ENCODE peak calls at places on chromosomes 7 and 10, in six cellular contexts. One of them, this sample, is unnamed.

GRCh38 chr10:102435529-102436233 is 3.3 kb upstream of the CUEDC2 start:
- DNase-seq in colonic mucosa: no peak
- DNase-seq in fibroblast of lung: no peak
- DNase-seq in T-cell: no peak
- DNase-seq in activated CD8-positive, alpha-beta memory T cell treated with anti-CD3 and anti-CD28 coated beads, Interleukin-2, amount 10 ng/mL, durations not matched to agents 7 days and 5 days: peak; percentile 79
- DNase-seq in brain microvascular endothelial cell: no peak
- DNase-seq in this sample: no peak

GRCh38 chr10:36452851-36453250 is 672.5 kb upstream of the ANKRD30A start:
- DNase-seq in colonic mucosa: no peak
- DNase-seq in fibroblast of lung: no peak
- DNase-seq in T-cell: no peak
- DNase-seq in activated CD8-positive, alpha-beta memory T cell treated with anti-CD3 and anti-CD28 coated beads, Interleukin-2, amount 10 ng/mL, durations not matched to agents 7 days and 5 days: no peak
- DNase-seq in brain microvascular endothelial cell: no peak
- DNase-seq in this sample: no peak

GRCh38 chr7:121069346-121070100 is 81.0 kb downstream of the CPED1 start:
- DNase-seq in colonic mucosa: no peak
- DNase-seq in fibroblast of lung: peak; percentile 34
- DNase-seq in T-cell: no peak
- DNase-seq in activated CD8-positive, alpha-beta memory T cell treated with anti-CD3 and anti-CD28 coated beads, Interleukin-2, amount 10 ng/mL, durations not matched to agents 7 days and 5 days: no peak
- DNase-seq in brain microvascular endothelial cell: peak; percentile 37
- DNase-seq in this sample: no peak

GRCh38 chr7:31664890-31665289 is 22.1 kb upstream of the PPP1R17 start:
- DNase-seq in colonic mucosa: no peak
- DNase-seq in fibroblast of lung: no peak
- DNase-seq in T-cell: no peak
- DNase-seq in activated CD8-positive, alpha-beta memory T cell treated with anti-CD3 and anti-CD28 coated beads, Interleukin-2, amount 10 ng/mL, durations not matched to agents 7 days and 5 days: no peak
- DNase-seq in brain microvascular endothelial cell: no peak
- DNase-seq in this sample: no peak

GRCh38 chr7:100585511-100586265 is at the start of gene LRCH4:
- DNase-seq in colonic mucosa: peak; percentile 82
- DNase-seq in fibroblast of lung: peak; percentile 44
- DNase-seq in T-cell: peak; percentile 33
- DNase-seq in activated CD8-positive, alpha-beta memory T cell treated with anti-CD3 and anti-CD28 coated beads, Interleukin-2, amount 10 ng/mL, durations not matched to agents 7 days and 5 days: peak; percentile 75
- DNase-seq in brain microvascular endothelial cell: peak; percentile 7
- DNase-seq in this sample: no peak

GRCh38 chr7:108455833-108456677 is at the start of gene NRCAM:
- DNase-seq in colonic mucosa: no peak
- DNase-seq in fibroblast of lung: peak; percentile 46
- DNase-seq in T-cell: peak; percentile 18
- DNase-seq in activated CD8-positive, alpha-beta memory T cell treated with anti-CD3 and anti-CD28 coated beads, Interleukin-2, amount 10 ng/mL, durations not matched to agents 7 days and 5 days: peak; percentile 41
- DNase-seq in brain microvascular endothelial cell: no peak
- DNase-seq in this sample: peak; percentile 74

GRCh38 chr7:151426486-151426905 is 13.4 kb downstream of the CRYGN start:
- DNase-seq in colonic mucosa: peak; percentile 52
- DNase-seq in fibroblast of lung: peak; percentile 96
- DNase-seq in T-cell: no peak
- DNase-seq in activated CD8-positive, alpha-beta memory T cell treated with anti-CD3 and anti-CD28 coated beads, Interleukin-2, amount 10 ng/mL, durations not matched to agents 7 days and 5 days: no peak
- DNase-seq in brain microvascular endothelial cell: peak; percentile 85
- DNase-seq in this sample: no peak

GRCh38 chr10:97196213-97197029 is 10.7 kb upstream of the SLIT1 start:
- DNase-seq in colonic mucosa: peak; percentile 58
- DNase-seq in fibroblast of lung: peak; percentile 58
- DNase-seq in T-cell: peak; percentile 40
- DNase-seq in activated CD8-positive, alpha-beta memory T cell treated with anti-CD3 and anti-CD28 coated beads, Interleukin-2, amount 10 ng/mL, durations not matched to agents 7 days and 5 days: peak; percentile 81
- DNase-seq in brain microvascular endothelial cell: peak; percentile 9
- DNase-seq in this sample: no peak

GRCh38 chr10:62903828-62904227 is 87.7 kb upstream of the EGR2 start:
- DNase-seq in colonic mucosa: no peak
- DNase-seq in fibroblast of lung: peak; percentile 15
- DNase-seq in T-cell: no peak
- DNase-seq in activated CD8-positive, alpha-beta memory T cell treated with anti-CD3 and anti-CD28 coated beads, Interleukin-2, amount 10 ng/mL, durations not matched to agents 7 days and 5 days: no peak
- DNase-seq in brain microvascular endothelial cell: peak; percentile 44
- DNase-seq in this sample: no peak

GRCh38 chr7:74173866-74174605 is at the start of gene EIF4H:
- DNase-seq in colonic mucosa: peak; percentile 97
- DNase-seq in fibroblast of lung: peak; percentile 96
- DNase-seq in T-cell: peak; percentile 90
- DNase-seq in activated CD8-positive, alpha-beta memory T cell treated with anti-CD3 and anti-CD28 coated beads, Interleukin-2, amount 10 ng/mL, durations not matched to agents 7 days and 5 days: peak; percentile 94
- DNase-seq in brain microvascular endothelial cell: peak; percentile 91
- DNase-seq in this sample: peak; percentile 94

GRCh38 chr10:104809288-104810090 is 168.4 kb downstream of the SORCS3 start:
- DNase-seq in colonic mucosa: no peak
- DNase-seq in fibroblast of lung: no peak
- DNase-seq in T-cell: no peak
- DNase-seq in activated CD8-positive, alpha-beta memory T cell treated with anti-CD3 and anti-CD28 coated beads, Interleukin-2, amount 10 ng/mL, durations not matched to agents 7 days and 5 days: no peak
- DNase-seq in brain microvascular endothelial cell: no peak
- DNase-seq in this sample: no peak

GRCh38 chr10:84138478-84139125 is 707 bp upstream of the GHITM start:
- DNase-seq in colonic mucosa: peak; percentile 65
- DNase-seq in fibroblast of lung: peak; percentile 61
- DNase-seq in T-cell: peak; percentile 16
- DNase-seq in activated CD8-positive, alpha-beta memory T cell treated with anti-CD3 and anti-CD28 coated beads, Interleukin-2, amount 10 ng/mL, durations not matched to agents 7 days and 5 days: peak; percentile 73
- DNase-seq in brain microvascular endothelial cell: no peak
- DNase-seq in this sample: no peak

GRCh38 chr10:30510184-30510931 is 76.4 kb downstream of the MAP3K8 start:
- DNase-seq in colonic mucosa: no peak
- DNase-seq in fibroblast of lung: peak; percentile 61
- DNase-seq in T-cell: no peak
- DNase-seq in activated CD8-positive, alpha-beta memory T cell treated with anti-CD3 and anti-CD28 coated beads, Interleukin-2, amount 10 ng/mL, durations not matched to agents 7 days and 5 days: peak; percentile 65
- DNase-seq in brain microvascular endothelial cell: peak; percentile 84
- DNase-seq in this sample: no peak

GRCh38 chr10:84375011-84375410 is 46.6 kb downstream of the CCSER2 start:
- DNase-seq in colonic mucosa: peak; percentile 57
- DNase-seq in fibroblast of lung: peak; percentile 75
- DNase-seq in T-cell: no peak
- DNase-seq in activated CD8-positive, alpha-beta memory T cell treated with anti-CD3 and anti-CD28 coated beads, Interleukin-2, amount 10 ng/mL, durations not matched to agents 7 days and 5 days: no peak
- DNase-seq in brain microvascular endothelial cell: peak; percentile 51
- DNase-seq in this sample: no peak

GRCh38 chr10:86389441-86390193 is 23.0 kb upstream of the GRID1 start:
- DNase-seq in colonic mucosa: peak; percentile 76
- DNase-seq in fibroblast of lung: no peak
- DNase-seq in T-cell: no peak
- DNase-seq in activated CD8-positive, alpha-beta memory T cell treated with anti-CD3 and anti-CD28 coated beads, Interleukin-2, amount 10 ng/mL, durations not matched to agents 7 days and 5 days: peak; percentile 48
- DNase-seq in brain microvascular endothelial cell: no peak
- DNase-seq in this sample: no peak

GRCh38 chr7:48179631-48180030 is 8.4 kb downstream of the ABCA13 start:
- DNase-seq in colonic mucosa: no peak
- DNase-seq in fibroblast of lung: no peak
- DNase-seq in T-cell: no peak
- DNase-seq in activated CD8-positive, alpha-beta memory T cell treated with anti-CD3 and anti-CD28 coated beads, Interleukin-2, amount 10 ng/mL, durations not matched to agents 7 days and 5 days: no peak
- DNase-seq in brain microvascular endothelial cell: no peak
- DNase-seq in this sample: no peak

GRCh38 chr7:11461999-11462398 is 370.0 kb downstream of the THSD7A start:
- DNase-seq in colonic mucosa: no peak
- DNase-seq in fibroblast of lung: no peak
- DNase-seq in T-cell: no peak
- DNase-seq in activated CD8-positive, alpha-beta memory T cell treated with anti-CD3 and anti-CD28 coated beads, Interleukin-2, amount 10 ng/mL, durations not matched to agents 7 days and 5 days: no peak
- DNase-seq in brain microvascular endothelial cell: no peak
- DNase-seq in this sample: no peak

GRCh38 chr7:142587578-142588191 is 161.6 kb upstream of the PRSS1 start:
- DNase-seq in colonic mucosa: peak; percentile 23
- DNase-seq in fibroblast of lung: peak; percentile 75
- DNase-seq in T-cell: no peak
- DNase-seq in activated CD8-positive, alpha-beta memory T cell treated with anti-CD3 and anti-CD28 coated beads, Interleukin-2, amount 10 ng/mL, durations not matched to agents 7 days and 5 days: no peak
- DNase-seq in brain microvascular endothelial cell: peak; percentile 79
- DNase-seq in this sample: no peak

GRCh38 chr10:97332586-97333350 is 1.8 kb downstream of the FRAT2 start:
- DNase-seq in colonic mucosa: peak; percentile 66
- DNase-seq in fibroblast of lung: peak; percentile 89
- DNase-seq in T-cell: no peak
- DNase-seq in activated CD8-positive, alpha-beta memory T cell treated with anti-CD3 and anti-CD28 coated beads, Interleukin-2, amount 10 ng/mL, durations not matched to agents 7 days and 5 days: no peak
- DNase-seq in brain microvascular endothelial cell: peak; percentile 61
- DNase-seq in this sample: no peak